ENCODE peak calls at places on chromosomes 4 and X, in seven cellular contexts. One of them, this sample, is unnamed.

GRCh38 chrX:21885568-21885967 is 29.8 kb downstream of the YY2 start:
- DNase-seq in lower lobe of right lung: no peak
- DNase-seq in tibial nerve: no peak
- DNase-seq in upper lobe of right lung: no peak
- DNase-seq in PC-3: no peak
- DNase-seq in fibroblast of lung: peak; percentile 69
- DNase-seq in neural progenitor cell: peak; percentile 3
- DNase-seq in this sample: no peak

GRCh38 chr4:107823870-107824366 is 814 bp upstream of the SGMS2 start:
- DNase-seq in PC-3: no peak
- DNase-seq in fibroblast of lung: no peak
- DNase-seq in tibial nerve: no peak
- DNase-seq in lower lobe of right lung: no peak
- DNase-seq in upper lobe of right lung: no peak
- DNase-seq in neural progenitor cell: no peak
- DNase-seq in this sample: peak; percentile 22

GRCh38 chr4:114272226-114272625 is 292.8 kb upstream of the ARSJ start:
- DNase-seq in upper lobe of right lung: no peak
- DNase-seq in lower lobe of right lung: no peak
- DNase-seq in fibroblast of lung: peak; percentile 100
- DNase-seq in tibial nerve: no peak
- DNase-seq in PC-3: peak; percentile 83
- DNase-seq in neural progenitor cell: no peak
- DNase-seq in this sample: no peak

GRCh38 chr4:121462660-121463261 is 81.9 kb upstream of the QRFPR start:
- DNase-seq in PC-3: peak; percentile 73
- DNase-seq in fibroblast of lung: peak; percentile 69
- DNase-seq in neural progenitor cell: peak; percentile 85
- DNase-seq in lower lobe of right lung: no peak
- DNase-seq in tibial nerve: no peak
- DNase-seq in upper lobe of right lung: no peak
- DNase-seq in this sample: peak; percentile 61

GRCh38 chr4:150216725-150217124 is 138.5 kb downstream of the DCLK2 start:
- DNase-seq in lower lobe of right lung: no peak
- DNase-seq in fibroblast of lung: no peak
- DNase-seq in PC-3: no peak
- DNase-seq in upper lobe of right lung: no peak
- DNase-seq in tibial nerve: no peak
- DNase-seq in neural progenitor cell: no peak
- DNase-seq in this sample: no peak

GRCh38 chrX:133645977-133646750 is 230.9 kb upstream of the GPC4 start:
- DNase-seq in tibial nerve: no peak
- DNase-seq in neural progenitor cell: no peak
- DNase-seq in fibroblast of lung: peak; percentile 84
- DNase-seq in lower lobe of right lung: no peak
- DNase-seq in upper lobe of right lung: no peak
- DNase-seq in PC-3: no peak
- DNase-seq in this sample: no peak

GRCh38 chr4:825969-826330 is at the start of gene CPLX1:
- DNase-seq in fibroblast of lung: no peak
- DNase-seq in tibial nerve: no peak
- DNase-seq in neural progenitor cell: peak; percentile 65
- DNase-seq in PC-3: peak; percentile 6
- DNase-seq in upper lobe of right lung: peak; percentile 66
- DNase-seq in lower lobe of right lung: peak; percentile 44
- DNase-seq in this sample: no peak

GRCh38 chrX:33190016-33190415 is 21.3 kb downstream of the DMD start:
- DNase-seq in neural progenitor cell: no peak
- DNase-seq in fibroblast of lung: no peak
- DNase-seq in PC-3: no peak
- DNase-seq in lower lobe of right lung: no peak
- DNase-seq in upper lobe of right lung: no peak
- DNase-seq in tibial nerve: no peak
- DNase-seq in this sample: no peak

GRCh38 chrX:140572724-140573123 is 67.9 kb upstream of the SOX3 start:
- DNase-seq in neural progenitor cell: peak; percentile 64
- DNase-seq in lower lobe of right lung: no peak
- DNase-seq in fibroblast of lung: peak; percentile 15
- DNase-seq in tibial nerve: no peak
- DNase-seq in PC-3: peak; percentile 62
- DNase-seq in upper lobe of right lung: no peak
- DNase-seq in this sample: peak; percentile 27

GRCh38 chrX:16612257-16612987 is 37.5 kb upstream of the S100G start:
- DNase-seq in PC-3: no peak
- DNase-seq in neural progenitor cell: no peak
- DNase-seq in tibial nerve: no peak
- DNase-seq in fibroblast of lung: no peak
- DNase-seq in upper lobe of right lung: no peak
- DNase-seq in lower lobe of right lung: no peak
- DNase-seq in this sample: no peak

GRCh38 chrX:72478853-72479252 is 93.8 kb downstream of the HDAC8 start:
- DNase-seq in tibial nerve: no peak
- DNase-seq in neural progenitor cell: no peak
- DNase-seq in fibroblast of lung: no peak
- DNase-seq in PC-3: no peak
- DNase-seq in upper lobe of right lung: no peak
- DNase-seq in lower lobe of right lung: no peak
- DNase-seq in this sample: no peak

GRCh38 chr4:53804719-53805118 is 213.4 kb upstream of the LNX1 start:
- DNase-seq in upper lobe of right lung: peak; percentile 68
- DNase-seq in fibroblast of lung: no peak
- DNase-seq in tibial nerve: no peak
- DNase-seq in PC-3: peak; percentile 70
- DNase-seq in neural progenitor cell: peak; percentile 18
- DNase-seq in lower lobe of right lung: peak; percentile 65
- DNase-seq in this sample: peak; percentile 20

GRCh38 chr4:47349323-47349722 is 114.2 kb downstream of the COMMD8 start:
- DNase-seq in lower lobe of right lung: no peak
- DNase-seq in upper lobe of right lung: no peak
- DNase-seq in tibial nerve: no peak
- DNase-seq in fibroblast of lung: peak; percentile 83
- DNase-seq in neural progenitor cell: no peak
- DNase-seq in PC-3: peak; percentile 58
- DNase-seq in this sample: no peak

GRCh38 chrX:123846598-123847038 is 13.2 kb upstream of the XIAP start:
- DNase-seq in tibial nerve: no peak
- DNase-seq in upper lobe of right lung: no peak
- DNase-seq in lower lobe of right lung: no peak
- DNase-seq in fibroblast of lung: peak; percentile 90
- DNase-seq in PC-3: peak; percentile 80
- DNase-seq in neural progenitor cell: no peak
- DNase-seq in this sample: no peak

GRCh38 chr4:52299120-52299519 is 248.0 kb downstream of the SPATA18 start:
- DNase-seq in lower lobe of right lung: no peak
- DNase-seq in upper lobe of right lung: no peak
- DNase-seq in PC-3: no peak
- DNase-seq in tibial nerve: no peak
- DNase-seq in fibroblast of lung: no peak
- DNase-seq in neural progenitor cell: no peak
- DNase-seq in this sample: no peak

GRCh38 chrX:150984164-150984824 is 1.2 kb downstream of the HMGB3 start:
- DNase-seq in lower lobe of right lung: no peak
- DNase-seq in neural progenitor cell: peak; percentile 55
- DNase-seq in upper lobe of right lung: no peak
- DNase-seq in PC-3: no peak
- DNase-seq in tibial nerve: no peak
- DNase-seq in fibroblast of lung: no peak
- DNase-seq in this sample: no peak

GRCh38 chrX:74422576-74423288 is 1.4 kb downstream of the SLC16A2 start:
- DNase-seq in upper lobe of right lung: peak; percentile 75
- DNase-seq in neural progenitor cell: peak; percentile 78
- DNase-seq in fibroblast of lung: peak; percentile 73
- DNase-seq in tibial nerve: peak; percentile 20
- DNase-seq in PC-3: no peak
- DNase-seq in lower lobe of right lung: peak; percentile 52
- DNase-seq in this sample: no peak

GRCh38 chr4:143390764-143391163 is 54.1 kb downstream of the GAB1 start:
- DNase-seq in fibroblast of lung: no peak
- DNase-seq in upper lobe of right lung: no peak
- DNase-seq in neural progenitor cell: no peak
- DNase-seq in PC-3: no peak
- DNase-seq in lower lobe of right lung: no peak
- DNase-seq in tibial nerve: no peak
- DNase-seq in this sample: no peak
- H3K4me1 ChIP-seq in fibroblast of lung: peaks cover 34% of the 10 kb centered on the region
- H3K4me1 ChIP-seq in upper lobe of right lung: peaks cover 58% of the 10 kb centered on the region
- H3K4me1 ChIP-seq in neural progenitor cell: peaks cover 11% of the 10 kb centered on the region
- H3K4me1 ChIP-seq in PC-3: peaks cover 18% of the 10 kb centered on the region
- H3K4me1 ChIP-seq in lower lobe of right lung: peaks cover 74% of the 10 kb centered on the region
- H3K4me1 ChIP-seq in tibial nerve: no peaks in the 10 kb centered on the region
- H3K4me1 ChIP-seq in this sample: peaks cover under 1% of the 10 kb centered on the region

DNA sequence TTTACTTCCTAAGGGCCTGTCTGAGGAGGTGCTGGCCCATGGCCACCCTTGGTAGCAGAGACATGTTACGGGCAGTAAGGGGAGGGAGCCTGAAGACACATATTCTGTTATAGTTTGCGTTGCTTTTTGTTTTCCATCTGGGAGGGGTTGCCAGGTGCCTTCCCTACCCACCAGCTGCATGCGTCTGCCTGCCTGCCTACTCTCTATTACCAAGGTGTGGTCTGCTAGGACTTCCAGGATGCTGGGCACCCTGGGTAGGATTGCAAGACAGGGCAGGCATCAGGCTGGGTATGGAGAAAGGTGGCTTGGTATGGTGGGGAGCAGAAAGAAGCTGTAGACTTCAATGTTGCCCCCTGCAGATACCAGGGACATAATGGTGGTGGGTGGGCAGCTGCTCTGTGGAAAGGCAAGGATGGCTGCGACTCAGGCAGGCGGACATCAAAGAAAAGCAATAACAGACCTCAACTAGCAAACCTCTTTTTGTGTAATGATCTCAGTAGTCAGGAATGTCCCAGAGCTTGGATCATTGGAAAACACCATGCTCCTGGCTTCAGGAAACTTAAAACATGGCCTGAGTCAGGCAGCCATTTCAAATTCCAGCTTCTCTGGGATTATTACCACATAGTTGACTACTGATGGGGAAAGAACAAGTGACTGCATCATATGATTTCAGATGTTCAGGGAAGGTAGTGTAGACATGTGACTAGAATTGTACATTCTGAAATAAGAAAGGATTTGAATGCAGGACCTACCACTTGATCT is 67.8 kb downstream of the HOPX start:
- DNase-seq in neural progenitor cell: no peak
- DNase-seq in lower lobe of right lung: no peak
- DNase-seq in tibial nerve: no peak
- DNase-seq in PC-3: peak; percentile 41
- DNase-seq in upper lobe of right lung: no peak
- DNase-seq in fibroblast of lung: peak; percentile 88
- DNase-seq in this sample: no peak
- H3K27ac ChIP-seq in neural progenitor cell: no peak overlapping the region
- H3K27ac ChIP-seq in lower lobe of right lung: no peak overlapping the region
- H3K27ac ChIP-seq in tibial nerve: no peak overlapping the region
- H3K27ac ChIP-seq in PC-3: no peak overlapping the region
- H3K27ac ChIP-seq in upper lobe of right lung: no peak overlapping the region
- H3K27ac ChIP-seq in fibroblast of lung: no peak overlapping the region
- H3K27ac ChIP-seq in this sample: no peak overlapping the region

GRCh38 chrX:111169141-111169540 is 73.2 kb downstream of the PAK3 start:
- DNase-seq in PC-3: no peak
- DNase-seq in tibial nerve: no peak
- DNase-seq in lower lobe of right lung: no peak
- DNase-seq in neural progenitor cell: no peak
- DNase-seq in upper lobe of right lung: no peak
- DNase-seq in fibroblast of lung: no peak
- DNase-seq in this sample: no peak
- H3K4me1 ChIP-seq in PC-3: no peaks in the 10 kb centered on the region
- H3K4me1 ChIP-seq in tibial nerve: no peaks in the 10 kb centered on the region
- H3K4me1 ChIP-seq in lower lobe of right lung: no peaks in the 10 kb centered on the region
- H3K4me1 ChIP-seq in neural progenitor cell: no peaks in the 10 kb centered on the region
- H3K4me1 ChIP-seq in upper lobe of right lung: no peaks in the 10 kb centered on the region
- H3K4me1 ChIP-seq in fibroblast of lung: no peaks in the 10 kb centered on the region
- H3K4me1 ChIP-seq in this sample: no peaks in the 10 kb centered on the region

GRCh38 chrX:154546354-154547244 is at the start of gene G6PD:
- DNase-seq in upper lobe of right lung: no peak
- DNase-seq in fibroblast of lung: peak; percentile 44
- DNase-seq in lower lobe of right lung: peak; percentile 79
- DNase-seq in tibial nerve: peak; percentile 47
- DNase-seq in neural progenitor cell: peak; percentile 87
- DNase-seq in PC-3: peak; percentile 73
- DNase-seq in this sample: no peak

GRCh38 chrX:154545673-154546274 is 872 bp downstream of the G6PD start:
- DNase-seq in tibial nerve: no peak
- DNase-seq in fibroblast of lung: no peak
- DNase-seq in lower lobe of right lung: no peak
- DNase-seq in PC-3: no peak
- DNase-seq in upper lobe of right lung: no peak
- DNase-seq in neural progenitor cell: no peak
- DNase-seq in this sample: no peak

GRCh38 chrX:154549766-154550165 is 2.3 kb downstream of the IKBKG start:
- DNase-seq in PC-3: peak; percentile 8
- DNase-seq in upper lobe of right lung: no peak
- DNase-seq in fibroblast of lung: no peak
- DNase-seq in neural progenitor cell: no peak
- DNase-seq in tibial nerve: no peak
- DNase-seq in lower lobe of right lung: no peak
- DNase-seq in this sample: no peak

GRCh38 chrX:154547245-154548027 is at the start of gene IKBKG:
- DNase-seq in upper lobe of right lung: peak; percentile 94
- DNase-seq in neural progenitor cell: peak; percentile 90
- DNase-seq in PC-3: peak; percentile 88
- DNase-seq in fibroblast of lung: peak; percentile 85
- DNase-seq in lower lobe of right lung: peak; percentile 91
- DNase-seq in tibial nerve: peak; percentile 81
- DNase-seq in this sample: no peak

GRCh38 chrX:154548028-154548316 is 552 bp downstream of the IKBKG start:
- DNase-seq in neural progenitor cell: no peak
- DNase-seq in upper lobe of right lung: no peak
- DNase-seq in PC-3: no peak
- DNase-seq in tibial nerve: no peak
- DNase-seq in lower lobe of right lung: no peak
- DNase-seq in fibroblast of lung: peak; percentile 29
- DNase-seq in this sample: no peak
- H3K27ac ChIP-seq in neural progenitor cell: peak overlapping the region; percentile 90
- H3K27ac ChIP-seq in upper lobe of right lung: peak overlapping the region; percentile 83
- H3K27ac ChIP-seq in PC-3: peak overlapping the region; percentile 95
- H3K27ac ChIP-seq in tibial nerve: peak overlapping the region; percentile 83
- H3K27ac ChIP-seq in lower lobe of right lung: peak overlapping the region; percentile 87
- H3K27ac ChIP-seq in fibroblast of lung: peak overlapping the region; percentile 97
- H3K27ac ChIP-seq in this sample: no peak overlapping the region

GRCh38 chrX:2700405-2701320 is 9.6 kb downstream of the CD99 start:
- DNase-seq in tibial nerve: no peak
- DNase-seq in PC-3: no peak
- DNase-seq in upper lobe of right lung: no peak
- DNase-seq in lower lobe of right lung: no peak
- DNase-seq in neural progenitor cell: no peak
- DNase-seq in fibroblast of lung: no peak
- DNase-seq in this sample: no peak
- H3K4me1 ChIP-seq in tibial nerve: no peaks in the 10 kb centered on the region
- H3K4me1 ChIP-seq in PC-3: peaks cover 33% of the 10 kb centered on the region
- H3K4me1 ChIP-seq in upper lobe of right lung: peaks cover 74% of the 10 kb centered on the region
- H3K4me1 ChIP-seq in lower lobe of right lung: peaks cover 80% of the 10 kb centered on the region
- H3K4me1 ChIP-seq in neural progenitor cell: no peaks in the 10 kb centered on the region
- H3K4me1 ChIP-seq in fibroblast of lung: peaks cover 23% of the 10 kb centered on the region
- H3K4me1 ChIP-seq in this sample: peaks cover 3% of the 10 kb centered on the region

GRCh38 chr4:33107813-33108212 is 2387.6 kb downstream of the PCDH7 start:
- DNase-seq in fibroblast of lung: no peak
- DNase-seq in lower lobe of right lung: no peak
- DNase-seq in upper lobe of right lung: no peak
- DNase-seq in neural progenitor cell: no peak
- DNase-seq in PC-3: peak; percentile 21
- DNase-seq in tibial nerve: no peak
- DNase-seq in this sample: no peak

GRCh38 chr4:33104190-33104773 is 2384.1 kb downstream of the PCDH7 start:
- DNase-seq in neural progenitor cell: no peak
- DNase-seq in tibial nerve: no peak
- DNase-seq in fibroblast of lung: peak; percentile 53
- DNase-seq in PC-3: no peak
- DNase-seq in lower lobe of right lung: no peak
- DNase-seq in upper lobe of right lung: no peak
- DNase-seq in this sample: no peak
- H3K27ac ChIP-seq in neural progenitor cell: no peak overlapping the region
- H3K27ac ChIP-seq in tibial nerve: no peak overlapping the region
- H3K27ac ChIP-seq in fibroblast of lung: no peak overlapping the region
- H3K27ac ChIP-seq in PC-3: no peak overlapping the region
- H3K27ac ChIP-seq in lower lobe of right lung: no peak overlapping the region
- H3K27ac ChIP-seq in upper lobe of right lung: no peak overlapping the region
- H3K27ac ChIP-seq in this sample: no peak overlapping the region